ENCODE peak calls at places on chromosomes 6 and 20, in seven cellular contexts. One of them, this sample, is unnamed.

GRCh38 chr6:121216928-121217327 is 117.4 kb downstream of the TBC1D32 start:
- DNase-seq in aorta: no peak
- DNase-seq in psoas muscle: no peak
- DNase-seq in right cardiac atrium: no peak
- DNase-seq in A549: no peak
- DNase-seq in dorsolateral prefrontal cortex: no peak
- DNase-seq in ovary: no peak
- DNase-seq in this sample: no peak

GRCh38 chr20:9235518-9235917 is 166.6 kb downstream of the PLCB4 start:
- DNase-seq in aorta: no peak
- DNase-seq in right cardiac atrium: no peak
- DNase-seq in A549: no peak
- DNase-seq in dorsolateral prefrontal cortex: no peak
- DNase-seq in psoas muscle: no peak
- DNase-seq in ovary: no peak
- DNase-seq in this sample: no peak

GRCh38 chr6:35638679-35639078 is 50.0 kb downstream of the FKBP5 start:
- DNase-seq in A549: no peak
- DNase-seq in ovary: no peak
- DNase-seq in aorta: no peak
- DNase-seq in right cardiac atrium: no peak
- DNase-seq in dorsolateral prefrontal cortex: no peak
- DNase-seq in psoas muscle: no peak
- DNase-seq in this sample: no peak

GRCh38 chr6:162119349-162119748 is 608.2 kb downstream of the PRKN start:
- DNase-seq in aorta: no peak
- DNase-seq in psoas muscle: peak; percentile 14
- DNase-seq in ovary: no peak
- DNase-seq in A549: no peak
- DNase-seq in dorsolateral prefrontal cortex: peak; percentile 43
- DNase-seq in right cardiac atrium: peak; percentile 55
- DNase-seq in this sample: no peak

GRCh38 chr6:166939276-166939816 is 17.0 kb downstream of the RNASET2 start:
- DNase-seq in aorta: no peak
- DNase-seq in A549: no peak
- DNase-seq in right cardiac atrium: no peak
- DNase-seq in dorsolateral prefrontal cortex: no peak
- DNase-seq in ovary: no peak
- DNase-seq in psoas muscle: no peak
- DNase-seq in this sample: no peak

GRCh38 chr6:167827062-167827587 is 414 bp downstream of the AFDN start:
- DNase-seq in A549: no peak
- DNase-seq in right cardiac atrium: no peak
- DNase-seq in dorsolateral prefrontal cortex: peak; percentile 49
- DNase-seq in psoas muscle: no peak
- DNase-seq in aorta: peak; percentile 81
- DNase-seq in ovary: peak; percentile 59
- DNase-seq in this sample: no peak

GRCh38 chr6:142075516-142076101 is 57.1 kb upstream of the GJE1 start:
- DNase-seq in A549: no peak
- DNase-seq in aorta: no peak
- DNase-seq in psoas muscle: no peak
- DNase-seq in ovary: no peak
- DNase-seq in dorsolateral prefrontal cortex: no peak
- DNase-seq in right cardiac atrium: no peak
- DNase-seq in this sample: no peak

GRCh38 chr6:105522626-105523322 is 119.9 kb upstream of the PREP start:
- DNase-seq in psoas muscle: no peak
- DNase-seq in right cardiac atrium: no peak
- DNase-seq in ovary: no peak
- DNase-seq in A549: no peak
- DNase-seq in dorsolateral prefrontal cortex: no peak
- DNase-seq in aorta: no peak
- DNase-seq in this sample: no peak

GRCh38 chr6:82057846-82058554 is 189.5 kb downstream of the IBTK start:
- DNase-seq in dorsolateral prefrontal cortex: no peak
- DNase-seq in A549: no peak
- DNase-seq in aorta: no peak
- DNase-seq in ovary: no peak
- DNase-seq in right cardiac atrium: no peak
- DNase-seq in psoas muscle: no peak
- DNase-seq in this sample: no peak

GRCh38 chr6:56047931-56048520 is 172.6 kb upstream of the BMP5 start:
- DNase-seq in A549: no peak
- DNase-seq in right cardiac atrium: no peak
- DNase-seq in dorsolateral prefrontal cortex: no peak
- DNase-seq in aorta: no peak
- DNase-seq in ovary: no peak
- DNase-seq in psoas muscle: no peak
- DNase-seq in this sample: no peak

GRCh38 chr6:56051199-56051598 is 175.8 kb upstream of the BMP5 start:
- DNase-seq in aorta: no peak
- DNase-seq in dorsolateral prefrontal cortex: no peak
- DNase-seq in psoas muscle: no peak
- DNase-seq in A549: no peak
- DNase-seq in ovary: no peak
- DNase-seq in right cardiac atrium: no peak
- DNase-seq in this sample: no peak

GRCh38 chr6:56046576-56046975 is 171.2 kb upstream of the BMP5 start:
- DNase-seq in right cardiac atrium: peak; percentile 85
- DNase-seq in A549: no peak
- DNase-seq in ovary: no peak
- DNase-seq in aorta: peak; percentile 78
- DNase-seq in dorsolateral prefrontal cortex: no peak
- DNase-seq in psoas muscle: no peak
- DNase-seq in this sample: no peak

GRCh38 chr6:56050530-56050929 is 175.1 kb upstream of the BMP5 start:
- DNase-seq in psoas muscle: no peak
- DNase-seq in A549: no peak
- DNase-seq in aorta: no peak
- DNase-seq in right cardiac atrium: no peak
- DNase-seq in dorsolateral prefrontal cortex: no peak
- DNase-seq in ovary: no peak
- DNase-seq in this sample: no peak

DNA sequence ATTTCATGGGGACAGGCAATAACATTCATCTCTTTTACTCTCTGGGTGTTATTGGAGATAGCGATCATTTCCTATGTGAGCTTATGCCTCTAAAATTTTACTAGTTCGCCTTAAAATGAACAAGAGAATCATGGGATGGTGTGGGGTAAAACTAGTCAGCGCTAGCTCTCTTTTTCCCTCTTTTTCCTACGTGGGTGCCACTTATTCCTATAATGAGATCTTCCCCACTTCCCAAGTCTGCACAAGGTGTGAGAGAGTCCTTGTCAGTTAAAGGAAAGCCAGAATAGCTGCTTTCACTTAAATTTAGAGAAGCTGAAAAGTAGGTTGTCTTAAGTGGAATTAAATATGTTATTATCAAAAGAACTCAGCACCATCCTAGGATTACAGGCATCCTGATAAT is 173.2 kb upstream of the BMP5 start:
- DNase-seq in right cardiac atrium: no peak
- DNase-seq in aorta: no peak
- DNase-seq in A549: no peak
- DNase-seq in psoas muscle: no peak
- DNase-seq in ovary: no peak
- DNase-seq in dorsolateral prefrontal cortex: no peak
- DNase-seq in this sample: no peak
- H3K27ac ChIP-seq in right cardiac atrium: no peak overlapping the region
- H3K27ac ChIP-seq in aorta: no peak overlapping the region
- H3K27ac ChIP-seq in A549: no peak overlapping the region
- H3K27ac ChIP-seq in psoas muscle: no peak overlapping the region
- H3K27ac ChIP-seq in ovary: no peak overlapping the region
- H3K27ac ChIP-seq in dorsolateral prefrontal cortex: no peak overlapping the region
- H3K27ac ChIP-seq in this sample: no peak overlapping the region

DNA sequence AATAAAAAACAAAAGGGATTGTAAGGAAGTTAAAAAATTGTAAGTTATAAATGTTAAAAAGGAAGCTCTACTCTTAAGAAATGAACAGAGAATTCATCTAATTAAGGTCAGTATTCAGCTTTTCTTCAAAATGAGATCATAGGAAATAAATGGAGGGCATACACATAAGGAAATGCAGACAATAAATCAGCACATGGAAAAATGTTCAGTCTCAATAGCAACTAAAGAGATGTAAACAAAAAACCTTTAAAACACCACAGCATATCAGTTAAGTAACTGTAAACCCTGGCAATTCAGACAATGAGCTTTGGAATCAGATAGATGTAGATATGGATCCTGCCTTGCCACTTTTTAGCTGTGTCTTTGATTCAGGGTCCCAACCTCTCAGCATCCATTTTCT is 24.0 kb upstream of the CLIC5 start:
- DNase-seq in ovary: no peak
- DNase-seq in aorta: no peak
- DNase-seq in right cardiac atrium: no peak
- DNase-seq in A549: no peak
- DNase-seq in psoas muscle: no peak
- DNase-seq in dorsolateral prefrontal cortex: no peak
- DNase-seq in this sample: peak; percentile 3
- H3K4me3 ChIP-seq in ovary: no peak overlapping the region
- H3K4me3 ChIP-seq in aorta: no peak overlapping the region
- H3K4me3 ChIP-seq in right cardiac atrium: no peak overlapping the region
- H3K4me3 ChIP-seq in A549: no peak overlapping the region
- H3K4me3 ChIP-seq in psoas muscle: no peak overlapping the region
- H3K4me3 ChIP-seq in dorsolateral prefrontal cortex: no peak overlapping the region
- H3K4me3 ChIP-seq in this sample: no peak overlapping the region

DNA sequence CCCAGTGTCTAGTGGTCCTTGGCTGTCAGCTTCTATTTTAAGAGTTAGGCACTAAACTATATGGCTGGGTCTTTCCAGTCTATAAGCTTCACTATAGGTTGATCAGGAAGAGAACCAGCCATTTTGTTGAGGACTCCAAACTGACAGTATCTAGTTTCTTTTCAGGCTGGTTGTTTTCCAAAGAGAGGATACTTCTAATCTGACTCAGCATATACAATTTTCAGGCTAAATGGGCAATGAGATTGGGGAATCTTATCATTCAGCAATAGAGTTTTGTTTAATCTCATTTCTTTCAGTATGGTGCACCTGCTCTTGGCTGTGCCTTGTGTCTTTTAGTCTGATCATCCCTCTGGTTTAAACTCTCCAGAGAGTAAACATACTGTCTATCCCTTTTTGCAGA is 20.4 kb upstream of the CTAGE9 start:
- DNase-seq in right cardiac atrium: no peak
- DNase-seq in psoas muscle: no peak
- DNase-seq in aorta: no peak
- DNase-seq in A549: no peak
- DNase-seq in ovary: no peak
- DNase-seq in dorsolateral prefrontal cortex: no peak
- DNase-seq in this sample: no peak
- H3K27ac ChIP-seq in right cardiac atrium: no peak overlapping the region
- H3K27ac ChIP-seq in psoas muscle: no peak overlapping the region
- H3K27ac ChIP-seq in aorta: no peak overlapping the region
- H3K27ac ChIP-seq in A549: no peak overlapping the region
- H3K27ac ChIP-seq in ovary: no peak overlapping the region
- H3K27ac ChIP-seq in dorsolateral prefrontal cortex: no peak overlapping the region
- H3K27ac ChIP-seq in this sample: no peak overlapping the region

DNA sequence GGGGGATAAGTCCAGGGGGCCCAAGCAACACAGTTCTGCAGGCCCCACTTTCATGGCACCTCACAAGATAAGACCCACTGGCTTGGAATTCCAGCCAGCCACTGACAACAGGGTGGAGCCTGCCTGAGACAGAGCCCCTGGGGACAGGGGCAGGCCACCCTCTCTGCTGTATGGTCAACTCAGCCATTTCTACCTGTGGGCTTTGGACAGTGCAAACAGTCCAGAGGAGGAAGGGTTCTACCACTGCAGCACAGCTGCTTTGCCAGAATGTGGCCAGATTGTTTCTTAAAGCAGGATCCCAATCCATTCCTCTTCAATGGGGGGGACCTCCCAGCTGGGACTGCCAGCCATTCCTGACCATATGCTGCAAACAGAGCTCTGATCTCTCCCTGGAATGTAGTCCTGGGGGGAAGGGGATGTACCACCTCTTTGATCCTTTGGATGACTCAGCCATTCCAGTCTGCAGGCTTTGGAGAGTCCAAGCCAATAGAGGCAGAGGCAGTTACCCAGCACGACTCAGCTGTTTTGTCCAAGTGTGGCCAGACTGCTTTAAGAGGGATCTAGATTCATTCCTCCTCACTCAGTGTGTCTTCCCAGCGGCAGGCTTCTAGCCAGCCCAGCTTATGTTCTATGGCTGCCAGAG is 842.2 kb downstream of the EPHA7 start:
- DNase-seq in right cardiac atrium: peak; percentile 25
- DNase-seq in dorsolateral prefrontal cortex: no peak
- DNase-seq in A549: no peak
- DNase-seq in aorta: peak; percentile 30
- DNase-seq in ovary: no peak
- DNase-seq in psoas muscle: no peak
- DNase-seq in this sample: no peak
- H3K4me3 ChIP-seq in right cardiac atrium: no peak overlapping the region
- H3K4me3 ChIP-seq in dorsolateral prefrontal cortex: no peak overlapping the region
- H3K4me3 ChIP-seq in A549: no peak overlapping the region
- H3K4me3 ChIP-seq in aorta: no peak overlapping the region
- H3K4me3 ChIP-seq in ovary: no peak overlapping the region
- H3K4me3 ChIP-seq in psoas muscle: no peak overlapping the region
- H3K4me3 ChIP-seq in this sample: no peak overlapping the region

This sample was measured in esophagus muscularis mucosa.